ENCODE peak calls at places on chromosomes 2 and 18, in nine cellular contexts. T is Caco-2; S is HT1080; C is naive thymus-derived CD4-positive, alpha-beta T cell; O is IMR-90; Y is ACHN; N is NCI-H510A treated with DMSO at 0.1 percent for 48 hours; E is erythroblast; F is activated T-cell treated with anti-CD3 and anti-CD28 coated beads for 1 hour. Z is an unnamed sample.

GRCh38 chr18:323253-323622 is 55.4 kb upstream of the THOC1 start:
- DNase-seq in T (peak; percentile 63), S (peak; percentile 35), C (no peak), O (peak; percentile 38), Y (peak; percentile 3), N (no peak), E (no peak), F (no peak), Z (no peak)

GRCh38 chr2:109213646-109214417 is 84.8 kb downstream of the SH3RF3 start:
- DNase-seq in T (no peak), S (peak; percentile 98), C (peak; percentile 39), O (peak; percentile 67), Y (no peak), N (no peak), E (peak; percentile 46), F (peak; percentile 22), Z (peak; percentile 77)

GRCh38 chr2:86518498-86518897 is 44.7 kb downstream of the CHMP3 start:
- DNase-seq in T (peak; percentile 36), S (peak; percentile 14), C (no peak), O (no peak), Y (peak; percentile 8), N (no peak), E (peak; percentile 9), F (peak; percentile 13), Z (no peak)

GRCh38 chr2:172079838-172080640 is 5.3 kb upstream of the DLX1 start:
- DNase-seq in T (no peak), S (no peak), C (no peak), O (peak; percentile 22), Y (no peak), N (no peak), E (no peak), F (no peak), Z (no peak)

GRCh38 chr18:36372902-36373301 is 75.4 kb downstream of the FHOD3 start:
- DNase-seq in T (no peak), S (peak; percentile 87), C (no peak), O (peak; percentile 85), Y (no peak), N (no peak), E (no peak), F (no peak), Z (no peak)

GRCh38 chr2:16978291-16978690 is 312.7 kb upstream of the CYRIA start:
- DNase-seq in T (no peak), S (no peak), C (no peak), O (no peak), Y (no peak), N (no peak), E (no peak), F (no peak), Z (no peak)

GRCh38 chr2:118614856-118615255 is 232.6 kb downstream of the EN1 start:
- DNase-seq in T (no peak), S (no peak), C (no peak), O (no peak), Y (no peak), N (no peak), E (no peak), F (no peak), Z (no peak)

GRCh38 chr18:10057808-10058791 is 144.3 kb downstream of the VAPA start:
- DNase-seq in T (no peak), S (peak; percentile 77), C (no peak), O (peak; percentile 84), Y (peak; percentile 34), N (no peak), E (no peak), F (no peak), Z (no peak)

GRCh38 chr2:152336103-152336853 is 1.3 kb downstream of the FMNL2 start:
- DNase-seq in T (peak; percentile 55), S (peak; percentile 67), C (no peak), O (peak; percentile 47), Y (peak; percentile 60), N (peak; percentile 35), E (no peak), F (no peak), Z (peak; percentile 52)

GRCh38 chr2:97724073-97724410 is 10.7 kb downstream of the ZAP70 start:
- DNase-seq in T (no peak), S (no peak), C (no peak), O (no peak), Y (no peak), N (no peak), E (no peak), F (no peak), Z (no peak)

GRCh38 chr2:232236200-232236599 is 142.4 kb upstream of the ALPP start:
- DNase-seq in T (no peak), S (peak; percentile 31), C (no peak), O (peak; percentile 19), Y (peak; percentile 25), N (peak; percentile 30), E (no peak), F (no peak), Z (peak; percentile 12)

GRCh38 chr2:29657674-29658073 is 263.7 kb downstream of the ALK start:
- DNase-seq in T (no peak), S (no peak), C (no peak), O (no peak), Y (no peak), N (no peak), E (no peak), F (no peak), Z (no peak)

GRCh38 chr2:190575263-190575662 is 40.7 kb upstream of the NEMP2 start:
- DNase-seq in T (no peak), S (no peak), C (no peak), O (no peak), Y (no peak), N (no peak), E (no peak), F (no peak), Z (no peak)

GRCh38 chr2:11507517-11507916 is 26.3 kb upstream of the GREB1 start:
- DNase-seq in T (no peak), S (no peak), C (no peak), O (no peak), Y (no peak), N (no peak), E (no peak), F (no peak), Z (no peak)

GRCh38 chr2:56357655-56358295 is 174.0 kb downstream of the CCDC85A start:
- DNase-seq in T (no peak), S (peak; percentile 62), C (no peak), O (peak; percentile 4), Y (no peak), N (no peak), E (no peak), F (no peak), Z (no peak)

GRCh38 chr18:75064513-75064905 is 144.4 kb downstream of the PTGR3 start:
- DNase-seq in T (no peak), S (no peak), C (no peak), O (no peak), Y (no peak), N (no peak), E (no peak), F (no peak), Z (no peak)

GRCh38 chr18:42412896-42413295 is 457.9 kb downstream of the PIK3C3 start:
- DNase-seq in T (no peak), S (peak; percentile 26), C (no peak), O (no peak), Y (peak; percentile 60), N (no peak), E (no peak), F (no peak), Z (no peak)

GRCh38 chr18:61901334-61901986 is 8.7 kb upstream of the RNF152 start:
- DNase-seq in T (peak; percentile 34), S (peak; percentile 50), C (no peak), O (peak; percentile 53), Y (peak; percentile 48), N (peak; percentile 84), E (peak; percentile 56), F (no peak), Z (peak; percentile 42)

Z was measured in H54.